ENCODE peak calls at places on chromosomes 6 and 20, in ten cellular contexts. Y, A, I, F, N, M, Z, O, W and T are unnamed samples.

GRCh38 chr6:1235825-1236224 is 76.1 kb upstream of the FOXQ1 start:
- DNase-seq in Y (no peak), A (no peak), I (no peak), F (no peak), N (no peak), M (no peak), Z (no peak), O (no peak), W (no peak), T (no peak)

GRCh38 chr20:63096681-63097335 is 90.0 kb upstream of the BHLHE23 start:
- DNase-seq in Y (no peak), A (no peak), I (peak), F (peak), N (peak), M (no peak), Z (no peak), O (no peak), W (no peak), T (no peak)

GRCh38 chr6:124882580-124883393 is 79.5 kb upstream of the RNF217 start:
- DNase-seq in Y (no peak), A (no peak), I (no peak), F (no peak), N (no peak), M (no peak), Z (peak), O (no peak), W (no peak), T (no peak)

GRCh38 chr6:21738180-21739094 is 144.9 kb downstream of the SOX4 start:
- DNase-seq in Y (no peak), A (no peak), I (no peak), F (no peak), N (peak), M (no peak), Z (peak), O (no peak), W (no peak), T (peak)

GRCh38 chr6:156601156-156601820 is 175.9 kb upstream of the ARID1B start:
- DNase-seq in Y (no peak), A (no peak), I (no peak), F (no peak), N (no peak), M (no peak), Z (no peak), O (no peak), W (no peak), T (no peak)

GRCh38 chr6:91447086-91447485 is 860.2 kb upstream of the MAP3K7 start:
- DNase-seq in Y (no peak), A (no peak), I (no peak), F (no peak), N (no peak), M (no peak), Z (no peak), O (no peak), W (no peak), T (no peak)

GRCh38 chr6:45991189-45991588 is 24.5 kb downstream of the CLIC5 start:
- DNase-seq in Y (no peak), A (no peak), I (no peak), F (no peak), N (no peak), M (no peak), Z (no peak), O (no peak), W (no peak), T (no peak)

GRCh38 chr6:34067814-34068213 is 78.1 kb downstream of the GRM4 start:
- DNase-seq in Y (no peak), A (no peak), I (no peak), F (no peak), N (no peak), M (no peak), Z (peak), O (no peak), W (no peak), T (no peak)

GRCh38 chr20:62088258-62089127 is 22.8 kb upstream of the TAF4 start:
- DNase-seq in Y (peak), A (no peak), I (peak), F (no peak), N (no peak), M (no peak), Z (peak), O (no peak), W (no peak), T (peak)

GRCh38 chr6:18551228-18551627 is 164.1 kb downstream of the RNF144B start:
- DNase-seq in Y (peak), A (no peak), I (no peak), F (no peak), N (no peak), M (no peak), Z (peak), O (no peak), W (no peak), T (peak)

GRCh38 chr20:61931476-61932198 is 134.0 kb downstream of the TAF4 start:
- DNase-seq in Y (no peak), A (no peak), I (no peak), F (peak), N (peak), M (no peak), Z (no peak), O (no peak), W (no peak), T (no peak)

GRCh38 chr6:168054663-168055560 is 24.1 kb downstream of the FRMD1 start:
- DNase-seq in Y (no peak), A (peak), I (peak), F (peak), N (no peak), M (no peak), Z (no peak), O (no peak), W (no peak), T (no peak)

GRCh38 chr6:43737272-43738081 is 32.5 kb upstream of the VEGFA start:
- DNase-seq in Y (no peak), A (peak), I (peak), F (peak), N (no peak), M (no peak), Z (no peak), O (peak), W (no peak), T (peak)

GRCh38 chr6:21594427-21595264 is 1.1 kb downstream of the SOX4 start:
- DNase-seq in Y (peak), A (peak), I (peak), F (peak), N (peak), M (no peak), Z (peak), O (peak), W (peak), T (peak)

GRCh38 chr6:159821111-159821510 is 21.0 kb downstream of the PNLDC1 start:
- DNase-seq in Y (no peak), A (no peak), I (peak), F (no peak), N (no peak), M (no peak), Z (no peak), O (no peak), W (no peak), T (no peak)

GRCh38 chr6:43510827-43511163 is 649 bp upstream of the LRRC73 start:
- DNase-seq in Y (no peak), A (no peak), I (peak), F (no peak), N (no peak), M (no peak), Z (no peak), O (no peak), W (no peak), T (no peak)

GRCh38 chr6:126188271-126188909 is 151.5 kb upstream of the CENPW start:
- DNase-seq in Y (no peak), A (no peak), I (no peak), F (no peak), N (no peak), M (no peak), Z (peak), O (no peak), W (no peak), T (no peak)

GRCh38 chr6:17115251-17116089 is 13.6 kb downstream of the STMND1 start:
- DNase-seq in Y (peak), A (no peak), I (no peak), F (no peak), N (no peak), M (no peak), Z (peak), O (peak), W (no peak), T (peak)

GRCh38 chr6:81751388-81752083 is 945 bp downstream of the TENT5A start:
- DNase-seq in Y (peak), A (peak), I (peak), F (peak), N (peak), M (peak), Z (peak), O (peak), W (peak), T (no peak)

GRCh38 chr6:96816182-96816888 is 20.9 kb downstream of the GPR63 start:
- DNase-seq in Y (no peak), A (no peak), I (no peak), F (no peak), N (no peak), M (no peak), Z (no peak), O (no peak), W (no peak), T (no peak)

GRCh38 chr6:35486005-35486925 is 10.6 kb downstream of the TEAD3 start:
- DNase-seq in Y (no peak), A (no peak), I (no peak), F (peak), N (peak), M (no peak), Z (peak), O (peak), W (peak), T (peak)

GRCh38 chr6:26156105-26156849 is 69.0 kb downstream of the HFE start:
- DNase-seq in Y (peak), A (peak), I (peak), F (peak), N (peak), M (peak), Z (peak), O (peak), W (peak), T (peak)

GRCh38 chr6:12348530-12349511 is 58.7 kb downstream of the EDN1 start:
- DNase-seq in Y (peak), A (no peak), I (no peak), F (no peak), N (no peak), M (no peak), Z (peak), O (no peak), W (no peak), T (peak)

GRCh38 chr20:10555865-10556308 is 117.9 kb downstream of the JAG1 start:
- DNase-seq in Y (peak), A (no peak), I (no peak), F (no peak), N (no peak), M (no peak), Z (peak), O (no peak), W (no peak), T (peak)

GRCh38 chr20:38745757-38746156 is 2.5 kb upstream of the ACTR5 start:
- DNase-seq in Y (no peak), A (no peak), I (no peak), F (no peak), N (no peak), M (no peak), Z (no peak), O (no peak), W (no peak), T (no peak)

GRCh38 chr20:44532981-44533331 is 11.1 kb upstream of the SERINC3 start:
- DNase-seq in Y (peak), A (no peak), I (no peak), F (no peak), N (no peak), M (no peak), Z (peak), O (no peak), W (no peak), T (no peak)

GRCh38 chr6:26493258-26493657 is 6.8 kb upstream of the BTN1A1 start:
- DNase-seq in Y (no peak), A (no peak), I (no peak), F (no peak), N (no peak), M (no peak), Z (peak), O (no peak), W (no peak), T (no peak)

GRCh38 chr6:138988469-138988834 is 399 bp upstream of the REPS1 start:
- DNase-seq in Y (no peak), A (no peak), I (no peak), F (no peak), N (no peak), M (no peak), Z (no peak), O (no peak), W (no peak), T (no peak)
- TF ChIP-seq CTCF in Y (no peak), A (peak), I (no peak), F (no peak), N (peak), M (no peak), Z (no peak), O (no peak), W (no peak), T (peak)

DNA sequence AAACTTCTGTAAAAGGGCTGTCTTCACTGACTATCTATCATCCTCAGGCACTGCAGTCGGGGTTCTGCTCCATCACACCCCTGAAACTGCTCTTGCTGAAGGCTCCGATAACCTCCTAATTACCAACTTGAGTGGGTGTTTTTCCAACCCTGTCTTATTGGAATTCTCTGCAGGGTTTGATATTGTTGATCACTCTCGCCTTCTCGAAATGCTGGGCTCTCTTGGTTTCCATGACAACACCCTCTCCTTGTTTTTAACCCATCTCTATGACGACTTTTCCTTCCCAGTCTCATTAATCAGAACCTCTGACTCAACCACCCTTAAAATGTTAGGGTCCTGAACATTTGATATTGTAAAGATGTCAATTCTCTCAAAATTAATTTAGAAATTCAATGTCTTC is 39.4 kb upstream of the NNAT start:
- DNase-seq in Y (no peak), A (no peak), I (no peak), F (no peak), N (no peak), M (no peak), Z (no peak), O (no peak), W (no peak), T (no peak)
- H3K27ac ChIP-seq in Y (no peak), A (no peak), I (no peak), F (no peak), N (no peak), M (no peak), Z (no peak), O (no peak), W (no peak), T (no peak)

GRCh38 chr6:84685983-84686584 is 78.3 kb downstream of the TBX18 start:
- DNase-seq in Y (peak), A (no peak), I (no peak), F (no peak), N (no peak), M (no peak), Z (peak), O (no peak), W (no peak), T (peak)
- TF ChIP-seq CTCF in Y (peak), A (peak), I (no peak), F (peak), N (no peak), M (no peak), Z (peak), O (no peak), W (no peak), T (peak)

GRCh38 chr6:6600865-6601264 is 12.3 kb downstream of the LY86 start:
- DNase-seq in Y (no peak), A (no peak), I (no peak), F (no peak), N (no peak), M (no peak), Z (peak), O (no peak), W (no peak), T (no peak)
- H3K27ac ChIP-seq in Y (no peak), A (no peak), I (no peak), F (no peak), N (no peak), M (no peak), Z (no peak), O (no peak), W (no peak), T (no peak)

DNA sequence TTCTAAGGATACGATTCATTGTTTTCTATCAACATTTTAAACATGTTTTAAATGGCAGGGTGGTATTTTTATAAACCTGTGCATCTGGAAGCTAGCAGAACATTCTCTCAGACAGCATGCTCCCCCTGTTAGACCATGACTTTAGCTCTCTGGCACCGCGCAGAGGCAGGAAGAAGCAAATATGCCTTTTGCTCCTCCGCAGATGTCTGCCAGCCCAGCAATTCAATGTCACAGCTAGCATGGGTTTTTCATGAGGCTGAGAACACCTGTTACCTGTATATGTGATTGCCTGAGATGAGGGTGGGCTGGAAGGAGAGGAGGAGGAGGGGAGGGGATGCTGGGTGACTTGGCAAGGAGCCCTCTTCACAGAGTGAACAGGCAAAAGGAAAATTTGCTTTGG is 6.7 kb downstream of the MTCH1 start:
- DNase-seq in Y (peak), A (no peak), I (no peak), F (no peak), N (no peak), M (no peak), Z (peak), O (peak), W (peak), T (no peak)
- TF ChIP-seq CTCF in Y (peak), A (peak), I (peak), F (peak), N (peak), M (peak), Z (peak), O (peak), W (peak), T (no peak)

DNA sequence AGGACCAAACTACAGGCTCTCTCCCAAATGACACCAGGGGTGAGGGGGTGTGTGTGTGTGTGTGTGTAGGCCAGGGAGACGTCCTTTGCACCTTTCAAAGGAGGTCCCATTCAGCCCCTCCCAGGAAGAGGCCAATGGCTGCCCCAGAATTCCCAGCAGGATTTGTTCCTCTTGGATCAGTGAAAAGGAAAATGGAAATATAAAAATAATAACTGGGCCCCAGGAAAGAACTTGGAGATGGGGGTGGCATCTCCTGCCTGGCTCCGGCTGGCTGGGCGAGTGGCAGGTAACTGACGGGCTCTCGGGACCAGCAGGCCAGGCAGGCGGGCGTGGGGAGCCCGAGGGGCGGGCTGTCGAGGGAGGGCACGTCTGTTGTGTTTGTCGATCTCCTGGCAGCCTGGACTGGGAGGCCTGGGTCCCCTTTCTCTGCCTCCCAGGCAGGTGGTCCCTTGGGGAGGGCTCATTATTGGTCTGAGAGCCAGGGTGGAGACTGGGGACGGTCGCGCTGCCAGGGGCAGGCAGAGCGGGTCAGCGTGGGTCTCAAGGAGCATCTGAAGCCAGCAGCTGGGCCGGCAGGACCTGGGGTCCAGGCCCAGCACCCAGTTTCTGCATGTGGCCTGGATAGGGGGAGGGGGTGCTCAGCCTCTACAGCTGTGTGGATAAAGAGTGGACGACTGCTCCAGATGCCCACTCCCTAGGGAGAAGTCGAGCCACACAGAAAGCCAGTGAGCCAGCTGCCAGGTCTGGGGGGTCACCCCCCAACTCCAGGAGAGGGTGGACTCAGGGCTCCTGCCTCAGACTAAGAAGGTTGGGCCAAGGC is 3.1 kb downstream of the NOL4L start:
- DNase-seq in Y (no peak), A (no peak), I (no peak), F (no peak), N (no peak), M (no peak), Z (no peak), O (no peak), W (no peak), T (no peak)
- H3K27ac ChIP-seq in Y (no peak), A (peak), I (peak), F (no peak), N (no peak), M (peak), Z (no peak), O (peak), W (no peak), T (no peak)